ENCODE peak calls at places on chromosomes 7 and 10, in seven cellular contexts. Q, I, U, A, B, K and J are unnamed samples.

GRCh38 chr7:155734445-155734809 is 77.8 kb downstream of the SHH start:
- DNase-seq in B (no peak), K (no peak), Q (no peak), U (no peak), A (no peak), I (no peak), J (no peak)

GRCh38 chr10:124977648-124978375 is 35.9 kb downstream of the ZRANB1 start:
- DNase-seq in U (no peak), Q (no peak), I (no peak), K (no peak), B (no peak), A (no peak), J (no peak)

GRCh38 chr7:114083714-114084113 is 164.9 kb upstream of the PPP1R3A start:
- DNase-seq in B (no peak), U (no peak), K (no peak), Q (no peak), A (no peak), I (no peak), J (no peak)

GRCh38 chr7:129298268-129298893 is 73.6 kb downstream of the AHCYL2 start:
- DNase-seq in K (no peak), B (no peak), I (peak; percentile 13), A (peak; percentile 50), Q (no peak), U (peak; percentile 42), J (peak; percentile 64)

GRCh38 chr7:106418094-106418493 is 133.3 kb upstream of the NAMPT start:
- DNase-seq in K (no peak), B (peak; percentile 68), Q (no peak), I (no peak), U (no peak), A (no peak), J (no peak)

GRCh38 chr7:54946271-54946670 is 72.5 kb upstream of the EGFR start:
- DNase-seq in Q (no peak), I (no peak), B (no peak), K (no peak), A (no peak), U (no peak), J (peak; percentile 59)

GRCh38 chr7:159026271-159027047 is 118.2 kb downstream of the VIPR2 start:
- DNase-seq in B (no peak), K (no peak), U (no peak), A (no peak), Q (no peak), I (no peak), J (no peak)

GRCh38 chr10:82572686-82573226 is 697.8 kb downstream of the NRG3 start:
- DNase-seq in U (no peak), K (no peak), B (no peak), I (no peak), A (no peak), Q (no peak), J (no peak)

GRCh38 chr7:34759477-34760125 is 101.6 kb downstream of the NPSR1 start:
- DNase-seq in I (no peak), A (no peak), K (no peak), U (no peak), Q (no peak), B (peak; percentile 4), J (peak; percentile 65)

GRCh38 chr7:82244947-82245346 is 198.6 kb downstream of the CACNA2D1 start:
- DNase-seq in I (no peak), U (no peak), B (no peak), Q (no peak), K (no peak), A (no peak), J (no peak)

GRCh38 chr10:7484456-7485266 is 73.8 kb upstream of the SFMBT2 start:
- DNase-seq in B (no peak), U (peak; percentile 42), A (peak; percentile 48), Q (no peak), I (no peak), K (no peak), J (no peak)

GRCh38 chr7:30200591-30200990 is 65.8 kb downstream of the MTURN start:
- DNase-seq in I (no peak), A (no peak), Q (no peak), B (no peak), K (no peak), U (no peak), J (no peak)

GRCh38 chr10:104642311-104643022 is 1.4 kb downstream of the SORCS3 start:
- DNase-seq in I (no peak), K (no peak), A (no peak), U (no peak), B (no peak), Q (no peak), J (no peak)

GRCh38 chr7:29962035-29962434 is 27.6 kb downstream of the SCRN1 start:
- DNase-seq in U (no peak), A (no peak), I (no peak), B (no peak), Q (no peak), K (no peak), J (no peak)

GRCh38 chr7:143199040-143199439 is 15.8 kb downstream of the TAS2R39 start:
- DNase-seq in Q (no peak), B (no peak), I (no peak), K (no peak), U (no peak), A (no peak), J (no peak)